ENCODE peak calls at places on chromosomes 13 and 19, in seven cellular contexts. W is heart right ventricle, P is GM20000, F is B cell, E is HL-60, Z is ascending aorta, A is AG10803. Y is an unnamed sample.
A peak's percentile ranks its signal among the peaks of the same experiment; 100 is the strongest.

GRCh38 chr19:12994701-12995595 is at the start of gene NFIX:
- DNase-seq in W (peak; percentile 78), P (no peak), F (peak; percentile 94), E (peak; percentile 52), Z (no peak), A (peak; percentile 68), Y (peak; percentile 62)

GRCh38 chr19:6916952-6917351 is 29.6 kb downstream of the ADGRE1 start:
- DNase-seq in W (no peak), P (no peak), F (no peak), E (no peak), Z (no peak), A (no peak), Y (no peak)

GRCh38 chr19:44552324-44552723 is 22.8 kb upstream of the CEACAM20 start:
- DNase-seq in W (peak; percentile 17), P (peak; percentile 32), F (no peak), E (peak; percentile 66), Z (no peak), A (peak; percentile 6), Y (no peak)

GRCh38 chr13:29436291-29436690 is 159.2 kb downstream of the SLC7A1 start:
- DNase-seq in W (no peak), P (no peak), F (no peak), E (no peak), Z (no peak), A (peak; percentile 70), Y (no peak)

GRCh38 chr13:49225358-49226042 is 5.4 kb downstream of the MLNR start:
- DNase-seq in W (no peak), P (no peak), F (no peak), E (peak; percentile 79), Z (no peak), A (no peak), Y (no peak)

GRCh38 chr13:63206431-63206830 is 1790.8 kb upstream of the PCDH20 start:
- DNase-seq in W (no peak), P (no peak), F (no peak), E (no peak), Z (no peak), A (no peak), Y (no peak)

GRCh38 chr19:15463865-15464371 is 426 bp downstream of the RASAL3 start:
- DNase-seq in W (no peak), P (peak; percentile 79), F (peak; percentile 84), E (peak; percentile 84), Z (no peak), A (no peak), Y (peak; percentile 91)

GRCh38 chr13:80297094-80297493 is 43.8 kb downstream of the SPRY2 start:
- DNase-seq in W (no peak), P (no peak), F (no peak), E (peak; percentile 43), Z (no peak), A (no peak), Y (no peak)

GRCh38 chr13:27189192-27189591 is 17.6 kb upstream of the USP12 start:
- DNase-seq in W (no peak), P (no peak), F (no peak), E (no peak), Z (no peak), A (no peak), Y (no peak)

GRCh38 chr19:54682306-54682705 is 19.5 kb downstream of the LILRB4 start:
- DNase-seq in W (no peak), P (no peak), F (no peak), E (peak; percentile 22), Z (no peak), A (no peak), Y (no peak)

GRCh38 chr19:4866595-4867424 is 657 bp downstream of the PLIN3 start:
- DNase-seq in W (peak; percentile 63), P (peak; percentile 59), F (peak; percentile 64), E (peak; percentile 64), Z (peak; percentile 30), A (peak; percentile 48), Y (peak; percentile 52)

GRCh38 chr19:31938675-31939074 is 406.7 kb upstream of the ZNF507 start:
- DNase-seq in W (no peak), P (no peak), F (no peak), E (peak; percentile 34), Z (no peak), A (no peak), Y (no peak)

GRCh38 chr19:45782820-45783785 is 813 bp upstream of the DMPK start:
- DNase-seq in W (peak; percentile 82), P (no peak), F (no peak), E (no peak), Z (no peak), A (peak; percentile 78), Y (no peak)

GRCh38 chr19:18086590-18087138 is at the start of gene IL12RB1:
- DNase-seq in W (no peak), P (peak; percentile 58), F (peak; percentile 70), E (no peak), Z (no peak), A (no peak), Y (no peak)

DNA sequence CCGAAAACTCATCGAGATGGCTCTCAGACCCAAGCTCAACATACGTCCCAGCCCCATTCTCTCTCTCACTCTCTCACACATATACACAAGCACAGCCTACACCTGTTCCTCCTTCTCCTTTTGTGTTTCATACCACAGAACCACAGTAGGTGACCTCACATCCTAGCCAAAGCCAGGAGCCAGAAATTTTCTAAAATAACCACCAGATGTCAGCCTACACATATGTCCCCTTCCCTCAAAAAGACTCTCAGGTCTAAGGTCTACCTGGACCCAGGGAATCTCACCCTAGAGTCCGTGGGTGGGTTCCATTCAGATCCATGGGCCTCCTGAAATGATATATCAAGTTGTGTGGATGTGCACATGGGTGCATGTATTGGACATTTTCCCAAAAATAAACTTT is 104.2 kb upstream of the IPO5 start:
- DNase-seq in W (no peak), P (no peak), F (no peak), E (peak; percentile 26), Z (no peak), A (peak; percentile 17), Y (no peak)
- TF ChIP-seq CTCF in W (peak; percentile 33), P (no peak), F (no peak), E (no peak), Z (no peak), A (peak; percentile 53), Y (no peak)

GRCh38 chr13:34772881-34773280 is 169.2 kb upstream of the NBEA start:
- DNase-seq in W (no peak), P (no peak), F (no peak), E (no peak), Z (no peak), A (no peak), Y (no peak)

GRCh38 chr13:34776390-34776981 is 165.6 kb upstream of the NBEA start:
- DNase-seq in W (no peak), P (no peak), F (no peak), E (no peak), Z (no peak), A (no peak), Y (no peak)

GRCh38 chr13:34776984-34777913 is 164.8 kb upstream of the NBEA start:
- DNase-seq in W (no peak), P (no peak), F (no peak), E (no peak), Z (no peak), A (no peak), Y (no peak)

GRCh38 chr13:34779171-34779570 is 162.9 kb upstream of the NBEA start:
- DNase-seq in W (no peak), P (no peak), F (no peak), E (no peak), Z (no peak), A (no peak), Y (no peak)

GRCh38 chr13:34777914-34778303 is 164.2 kb upstream of the NBEA start:
- DNase-seq in W (no peak), P (no peak), F (no peak), E (no peak), Z (no peak), A (no peak), Y (no peak)
- TF ChIP-seq CTCF in W (no peak), P (no peak), F (no peak), E (no peak), Z (no peak), A (no peak), Y (no peak)

GRCh38 chr19:1087813-1088418 is 7.3 kb downstream of the POLR2E start:
- DNase-seq in W (no peak), P (no peak), F (peak; percentile 82), E (peak; percentile 97), Z (peak; percentile 53), A (no peak), Y (no peak)
- TF ChIP-seq CTCF in W (no peak), P (no peak), F (peak; percentile 15), E (no peak), Z (no peak), A (no peak), Y (no peak)

GRCh38 chr13:39776439-39776838 is 121.0 kb downstream of the COG6 start:
- DNase-seq in W (no peak), P (peak; percentile 25), F (no peak), E (no peak), Z (no peak), A (peak; percentile 82), Y (no peak)
- TF ChIP-seq CTCF in W (no peak), P (no peak), F (no peak), E (no peak), Z (no peak), A (no peak), Y (no peak)

Y was measured in CD8-positive, alpha-beta T cell.